ENCODE peak calls at places on chromosomes 4 and X, in five cellular contexts. M, I, K, J and F are unnamed samples.

GRCh38 chrX:134631404-134632346 is 26.6 kb downstream of the PLAC1 start:
- DNase-seq in M (peak), I (peak), K (no peak), J (no peak), F (no peak)

GRCh38 chrX:68840256-68840655 is 11.4 kb downstream of the EFNB1 start:
- DNase-seq in M (no peak), I (peak), K (no peak), J (no peak), F (no peak)

GRCh38 chrX:19285857-19286256 is 57.9 kb upstream of the PDHA1 start:
- DNase-seq in M (no peak), I (no peak), K (no peak), J (no peak), F (no peak)

GRCh38 chrX:97685753-97686152 is 802.0 kb downstream of the RPA4 start:
- DNase-seq in M (peak), I (no peak), K (no peak), J (no peak), F (no peak)

GRCh38 chr4:148059617-148060180 is 327.8 kb downstream of the ARHGAP10 start:
- DNase-seq in M (no peak), I (no peak), K (no peak), J (no peak), F (no peak)

GRCh38 chrX:53373307-53373706 is 49.1 kb downstream of the SMC1A start:
- DNase-seq in M (no peak), I (no peak), K (no peak), J (no peak), F (no peak)

GRCh38 chrX:56994375-56995270 is 718 bp downstream of the SPIN3 start:
- DNase-seq in M (peak), I (no peak), K (peak), J (no peak), F (no peak)

GRCh38 chrX:153928846-153929245 is 2.8 kb upstream of the ARHGAP4 start:
- DNase-seq in M (no peak), I (no peak), K (no peak), J (no peak), F (no peak)

GRCh38 chrX:23504895-23505294 is 162.4 kb upstream of the PRDX4 start:
- DNase-seq in M (no peak), I (no peak), K (no peak), J (no peak), F (no peak)

GRCh38 chr4:83285022-83285387 is 407 bp upstream of the COQ2 start:
- DNase-seq in M (peak), I (no peak), K (no peak), J (no peak), F (no peak)

GRCh38 chr4:128787509-128788311 is 21.8 kb upstream of the JADE1 start:
- DNase-seq in M (peak), I (no peak), K (no peak), J (no peak), F (no peak)

GRCh38 chrX:64205735-64206491 is 405 bp upstream of the AMER1 start:
- DNase-seq in M (peak), I (peak), K (peak), J (peak), F (peak)

GRCh38 chr4:158873795-158874359 is 105.1 kb downstream of the FNIP2 start:
- DNase-seq in M (peak), I (no peak), K (no peak), J (no peak), F (no peak)

GRCh38 chrX:31546130-31546529 is 474.3 kb upstream of the FTHL17 start:
- DNase-seq in M (peak), I (no peak), K (no peak), J (no peak), F (no peak)

GRCh38 chr4:186982160-186982559 is 258.5 kb upstream of the FAT1 start:
- DNase-seq in M (no peak), I (no peak), K (no peak), J (no peak), F (no peak)

GRCh38 chr4:144716778-144717177 is 70.8 kb downstream of the HHIP start:
- DNase-seq in M (peak), I (no peak), K (no peak), J (no peak), F (no peak)

DNA sequence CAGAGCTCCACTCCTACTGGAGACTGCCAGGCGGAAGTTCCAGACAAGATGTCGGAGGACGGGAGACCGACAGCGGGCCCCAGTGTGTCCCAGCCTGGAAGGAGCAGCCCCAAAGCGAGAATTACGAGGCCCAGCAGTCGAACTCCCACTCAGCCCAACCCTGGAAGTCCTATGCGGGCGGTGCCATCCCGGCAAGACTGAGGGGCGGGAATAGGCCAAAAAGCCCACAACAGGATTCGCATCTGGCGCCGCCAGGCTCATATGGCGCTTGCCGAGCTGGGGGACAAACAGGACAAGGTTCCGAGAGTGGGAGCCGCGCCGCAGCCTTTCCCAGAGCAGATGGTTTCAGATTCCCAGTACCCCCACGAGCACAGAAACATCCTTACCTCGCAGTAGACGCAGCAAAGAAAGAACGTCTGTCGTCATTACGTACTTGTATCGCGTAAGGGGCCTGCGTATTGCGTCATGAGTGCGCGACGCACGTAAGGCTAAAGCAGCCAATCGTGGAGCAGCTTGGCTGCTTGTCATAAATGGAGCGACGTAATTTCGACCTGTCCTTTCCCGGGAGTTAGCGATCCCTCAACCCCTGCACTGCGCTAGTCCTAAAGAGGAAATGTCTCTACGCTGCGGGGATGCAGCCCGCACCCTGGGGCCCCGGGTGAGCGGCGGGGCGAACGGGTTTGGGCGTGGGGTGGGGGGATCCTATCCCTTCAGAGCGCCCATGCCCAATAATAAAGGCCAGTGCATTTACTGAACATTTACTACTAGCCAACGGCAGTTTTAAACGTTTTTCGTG is at the start of the genes LIAS and RPL9:
- DNase-seq in M (peak), I (peak), K (peak), J (peak), F (peak)
- TF ChIP-seq CTCF in M (no peak), I (no peak), K (no peak), J (no peak), F (no peak)

GRCh38 chrX:37905436-37906147 is 58.2 kb upstream of the DYNLT3 start:
- DNase-seq in M (peak), I (no peak), K (no peak), J (peak), F (peak)
- TF ChIP-seq CTCF in M (peak), I (no peak), K (peak), J (no peak), F (peak)

DNA sequence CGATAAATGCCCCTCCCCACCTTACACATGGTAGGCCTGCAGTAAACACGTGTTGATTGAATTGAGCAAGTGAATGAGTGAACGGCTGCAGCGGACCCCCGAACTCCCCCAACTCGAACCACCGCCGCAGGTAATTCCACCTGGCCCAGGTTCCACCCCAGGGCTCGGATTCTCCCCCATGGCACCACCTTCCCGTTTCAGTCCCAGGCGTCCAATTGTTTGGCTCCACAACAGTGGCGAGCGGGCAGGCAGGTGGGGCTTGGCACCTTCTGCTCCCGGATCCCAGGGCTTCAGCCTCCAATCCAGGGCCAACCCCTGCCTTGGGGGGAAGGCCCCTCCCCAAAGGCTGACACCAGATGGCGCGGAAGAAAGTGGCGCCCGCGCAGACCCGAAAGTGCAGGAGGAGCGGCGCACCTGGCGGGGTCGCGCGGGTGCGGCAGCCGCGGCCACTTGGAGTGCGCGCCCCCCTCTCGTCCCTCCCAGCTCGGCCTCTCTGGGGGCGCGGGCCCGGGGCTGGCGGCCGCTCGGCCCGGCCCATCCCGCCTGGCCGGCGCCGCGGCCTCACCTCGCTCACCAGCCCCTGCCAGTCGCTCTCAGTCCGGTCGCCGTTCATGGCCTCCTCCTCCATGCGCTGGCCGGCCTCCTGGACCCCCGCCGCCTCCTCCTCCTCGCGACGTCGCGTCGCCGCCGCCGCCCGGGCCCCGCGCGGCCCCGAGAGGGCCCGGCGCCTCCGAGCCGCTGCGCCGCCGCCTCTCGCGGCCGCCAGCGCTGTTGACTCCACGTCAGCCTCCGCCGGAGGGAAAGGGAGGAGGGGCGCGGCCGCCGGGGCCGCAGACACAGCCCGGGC is at the start of gene CCDC149:
- DNase-seq in M (peak), I (peak), K (peak), J (peak), F (no peak)
- TF ChIP-seq CTCF in M (no peak), I (no peak), K (peak), J (peak), F (peak)

GRCh38 chr4:156169011-156169410 is 215.3 kb upstream of the CTSO start:
- DNase-seq in M (peak), I (peak), K (no peak), J (peak), F (no peak)
- TF ChIP-seq CTCF in M (peak), I (no peak), K (peak), J (peak), F (peak)